ENCODE peak calls at places on chromosomes 16 and 17, in four cellular contexts. K, I, V and E are unnamed samples.

GRCh38 chr16:87127766-87128147 is 189.4 kb downstream of the C16orf95 start:
- DNase-seq in K (no peak), I (no peak), V (no peak), E (no peak)

GRCh38 chr16:24178496-24178895 is 77.6 kb upstream of the CACNG3 start:
- DNase-seq in K (no peak), I (peak), V (no peak), E (no peak)

GRCh38 chr16:2148714-2149629 is 547 bp downstream of the RAB26 start:
- DNase-seq in K (no peak), I (no peak), V (peak), E (no peak)

GRCh38 chr16:71426069-71426879 is 15.6 kb downstream of the TLE7 start:
- DNase-seq in K (no peak), I (peak), V (no peak), E (peak)

GRCh38 chr17:13002761-13003453 is 14.9 kb downstream of the ELAC2 start:
- DNase-seq in K (no peak), I (peak), V (peak), E (no peak)

GRCh38 chr16:89166696-89167424 is 4.7 kb upstream of the CDH15 start:
- DNase-seq in K (no peak), I (no peak), V (no peak), E (no peak)

GRCh38 chr17:73342057-73342522 is 30.3 kb upstream of the CDC42EP4 start:
- DNase-seq in K (peak), I (peak), V (no peak), E (peak)

GRCh38 chr17:75624021-75624420 is 9.2 kb upstream of the SMIM5 start:
- DNase-seq in K (no peak), I (no peak), V (no peak), E (no peak)

GRCh38 chr17:83064021-83064731 is 15.2 kb upstream of the METRNL start:
- DNase-seq in K (no peak), I (no peak), V (no peak), E (no peak)

GRCh38 chr17:39996789-39997188 is 16.2 kb downstream of the PSMD3 start:
- DNase-seq in K (peak), I (no peak), V (no peak), E (no peak)

GRCh38 chr17:54404259-54404658 is 496.4 kb upstream of the TOM1L1 start:
- DNase-seq in K (no peak), I (no peak), V (no peak), E (no peak)

GRCh38 chr16:23564964-23565363 is 7.4 kb downstream of the UBFD1 start:
- DNase-seq in K (peak), I (no peak), V (no peak), E (no peak)

GRCh38 chr16:84616515-84616914 is 1.4 kb downstream of the COTL1 start:
- DNase-seq in K (no peak), I (no peak), V (no peak), E (no peak)

GRCh38 chr17:77898521-77899434 is 59.7 kb upstream of the TNRC6C start:
- DNase-seq in K (no peak), I (no peak), V (no peak), E (no peak)

GRCh38 chr16:24731722-24732419 is 2.4 kb downstream of the TNRC6A start:
- DNase-seq in K (no peak), I (no peak), V (no peak), E (no peak)

GRCh38 chr16:78705694-78706093 is 606.2 kb downstream of the WWOX start:
- DNase-seq in K (no peak), I (no peak), V (peak), E (no peak)

GRCh38 chr17:76452646-76453430 is at the start of gene UBE2O:
- DNase-seq in K (peak), I (peak), V (peak), E (no peak)

GRCh38 chr17:35986643-35987042 is at the start of gene CCL14:
- DNase-seq in K (no peak), I (no peak), V (no peak), E (no peak)

GRCh38 chr16:84136331-84137125 is 8.4 kb downstream of the HSDL1 start:
- DNase-seq in K (no peak), I (no peak), V (no peak), E (no peak)

GRCh38 chr16:87713469-87714229 is 52.1 kb downstream of the KLHDC4 start:
- DNase-seq in K (no peak), I (no peak), V (no peak), E (no peak)

GRCh38 chr17:16933317-16934132 is 38.4 kb downstream of the TNFRSF13B start:
- DNase-seq in K (no peak), I (no peak), V (no peak), E (no peak)

GRCh38 chr17:17754719-17755686 is 73.7 kb downstream of the RAI1 start:
- DNase-seq in K (no peak), I (no peak), V (no peak), E (no peak)

GRCh38 chr17:75680431-75680830 is 13.3 kb downstream of the SAP30BP start:
- DNase-seq in K (no peak), I (no peak), V (no peak), E (no peak)

GRCh38 chr17:15238064-15238463 is 27.1 kb downstream of the PMP22 start:
- DNase-seq in K (no peak), I (no peak), V (no peak), E (no peak)

GRCh38 chr17:45009676-45010467 is 41.6 kb downstream of the DCAKD start:
- DNase-seq in K (no peak), I (no peak), V (no peak), E (no peak)
- TF ChIP-seq CTCF in K (no peak), I (no peak), V (no peak), E (no peak)

GRCh38 chr17:58235821-58236220 is 2.6 kb upstream of the LPO start:
- DNase-seq in K (no peak), I (no peak), V (no peak), E (no peak)

GRCh38 chr17:58231644-58232043 is 6.7 kb upstream of the LPO start:
- DNase-seq in K (no peak), I (no peak), V (no peak), E (no peak)

GRCh38 chr17:58229881-58230280 is 8.5 kb upstream of the LPO start:
- DNase-seq in K (no peak), I (no peak), V (no peak), E (no peak)

GRCh38 chr17:58233547-58233946 is 4.8 kb upstream of the LPO start:
- DNase-seq in K (no peak), I (no peak), V (no peak), E (no peak)

GRCh38 chr17:58232707-58233156 is 5.7 kb upstream of the LPO start:
- DNase-seq in K (no peak), I (no peak), V (peak), E (no peak)
- TF ChIP-seq CTCF in K (no peak), I (no peak), V (no peak), E (no peak)

GRCh38 chr17:81347437-81347836 is 47.8 kb upstream of the BAHCC1 start:
- DNase-seq in K (no peak), I (no peak), V (no peak), E (no peak)

GRCh38 chr17:81346908-81347349 is 48.3 kb upstream of the BAHCC1 start:
- DNase-seq in K (no peak), I (no peak), V (no peak), E (no peak)

GRCh38 chr17:81342700-81343070 is 47.6 kb upstream of the SLC38A10 start:
- DNase-seq in K (no peak), I (no peak), V (no peak), E (no peak)

GRCh38 chr17:81346090-81346907 is 49.0 kb upstream of the BAHCC1 start:
- DNase-seq in K (peak), I (peak), V (peak), E (peak)

DNA sequence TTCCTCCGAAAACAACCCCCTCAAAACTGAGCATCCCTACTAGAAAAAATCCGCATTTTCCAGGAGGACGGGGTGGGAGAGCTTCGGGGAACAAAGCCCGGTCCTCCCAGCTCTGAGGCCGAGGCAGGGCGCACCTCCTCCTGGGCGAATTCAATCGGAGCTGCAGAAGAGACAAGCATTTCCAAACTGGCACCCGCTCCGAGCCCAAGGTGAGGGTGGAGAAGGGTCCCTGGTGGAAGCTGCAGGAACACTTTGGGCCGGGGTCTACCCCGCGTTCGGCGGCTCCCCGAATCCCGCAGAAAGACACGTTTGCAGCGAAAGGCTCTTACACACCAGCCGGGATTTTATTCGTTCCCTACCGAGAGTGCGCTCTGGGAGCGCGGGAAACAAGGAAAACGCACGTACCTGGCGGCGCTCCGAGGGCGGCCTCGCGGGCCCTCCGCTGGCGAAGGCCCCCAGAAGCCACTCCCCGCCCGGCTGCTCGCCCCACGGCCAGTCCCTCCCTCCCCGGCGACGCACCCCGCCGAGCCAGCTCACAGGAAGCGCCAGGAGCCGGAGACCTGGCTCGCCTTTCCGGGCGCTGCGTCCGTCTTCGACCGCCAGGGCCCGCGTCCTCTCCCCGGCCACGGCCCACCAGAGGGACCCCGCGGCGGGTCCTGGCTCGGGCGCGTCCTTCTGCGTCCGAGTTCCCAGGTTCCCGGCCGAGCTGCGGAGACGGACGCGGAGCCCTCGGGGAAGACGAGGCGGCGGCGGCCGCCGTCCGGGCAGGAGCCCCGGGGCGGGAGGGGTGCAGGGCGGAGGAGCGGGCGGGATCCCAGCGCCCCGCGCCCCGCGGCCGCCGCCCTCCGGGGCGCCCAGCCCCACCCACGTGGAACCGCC is 49.8 kb upstream of the BAHCC1 start:
- DNase-seq in K (peak), I (peak), V (peak), E (peak)
- TF ChIP-seq CTCF in K (peak), I (peak), V (no peak), E (peak)

DNA sequence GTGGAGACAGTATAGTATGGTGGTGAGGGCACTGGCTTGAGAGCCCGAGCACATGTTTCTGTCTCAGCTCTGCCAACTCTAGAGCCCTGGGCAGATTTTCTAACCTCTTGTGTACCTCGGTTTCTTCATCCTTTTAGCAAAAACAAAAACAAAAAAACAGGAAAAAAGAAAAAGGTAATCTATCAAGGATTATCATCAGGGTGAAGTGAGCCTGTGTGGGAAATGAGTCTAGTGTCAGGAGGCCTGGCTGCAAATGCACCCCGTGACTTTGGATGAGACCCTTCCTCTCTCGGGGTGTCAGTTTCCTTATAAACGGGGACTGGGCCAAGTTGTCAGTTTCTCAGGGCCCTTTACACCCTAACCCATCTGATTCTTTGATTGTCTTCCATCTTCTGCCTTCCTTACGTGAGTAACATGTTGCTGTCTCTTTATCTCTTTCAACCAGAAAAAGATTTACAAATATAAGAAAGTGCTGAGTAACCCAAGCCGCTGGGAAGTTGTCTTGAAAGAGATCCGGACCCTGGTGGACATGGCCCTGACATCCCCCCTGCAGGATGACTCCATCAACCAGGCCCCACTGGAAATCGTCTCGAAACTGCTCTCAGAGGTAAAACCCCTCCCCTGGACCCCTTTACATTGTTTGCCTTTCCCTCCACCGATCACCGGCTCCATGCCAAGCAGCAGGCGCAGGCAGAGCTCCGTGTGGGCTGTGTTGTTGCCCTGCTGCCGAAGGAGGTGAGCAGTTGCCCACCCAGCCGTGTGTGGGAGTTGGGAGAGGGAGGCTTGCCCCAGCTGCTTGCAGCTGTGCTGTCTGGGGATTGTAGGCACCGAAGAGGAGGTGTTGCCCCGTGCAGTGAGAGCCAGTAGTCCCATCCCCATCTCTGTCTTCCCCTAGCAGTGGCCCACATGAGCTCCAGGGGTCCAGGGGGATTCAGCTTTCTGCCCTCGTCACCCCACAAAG is 127.1 kb upstream of the PLCG2 start:
- DNase-seq in K (no peak), I (no peak), V (peak), E (no peak)
- TF ChIP-seq CTCF in K (no peak), I (no peak), V (no peak), E (no peak)